ENCODE peak calls at places on chromosomes 11 and 22, in seven cellular contexts. J is brain microvascular endothelial cell, G is fibroblast of lung, A is neural progenitor cell, L is IMR-90, Y is BJ, H is cardiac fibroblast. V is an unnamed sample.

GRCh38 chr22:49914256-49914655 is 4.0 kb downstream of the ALG12 start:
- DNase-seq in J (no peak), G (no peak), A (no peak), L (no peak), Y (no peak), H (no peak), V (no peak)

GRCh38 chr11:18770479-18771125 is 21.0 kb downstream of the PTPN5 start:
- DNase-seq in J (no peak), G (no peak), A (no peak), L (no peak), Y (no peak), H (no peak), V (no peak)

GRCh38 chr22:31652911-31653684 is 8.9 kb downstream of the PISD start:
- DNase-seq in J (no peak), G (no peak), A (no peak), L (no peak), Y (no peak), H (no peak), V (no peak)

GRCh38 chr11:78812513-78813293 is 238.0 kb upstream of the NARS2 start:
- DNase-seq in J (no peak), G (peak), A (peak), L (peak), Y (no peak), H (no peak), V (no peak)

GRCh38 chr22:44304906-44305305 is 7.8 kb downstream of the SHISAL1 start:
- DNase-seq in J (no peak), G (no peak), A (no peak), L (no peak), Y (no peak), H (no peak), V (no peak)

GRCh38 chr22:29339381-29340235 is 24.1 kb upstream of the RASL10A start:
- DNase-seq in J (no peak), G (no peak), A (no peak), L (no peak), Y (no peak), H (no peak), V (no peak)

GRCh38 chr22:18056802-18057474 is 20.9 kb upstream of the PEX26 start:
- DNase-seq in J (no peak), G (no peak), A (no peak), L (no peak), Y (no peak), H (no peak), V (no peak)

GRCh38 chr11:93238956-93239355 is 41.2 kb upstream of the SLC36A4 start:
- DNase-seq in J (no peak), G (no peak), A (no peak), L (no peak), Y (no peak), H (no peak), V (no peak)

GRCh38 chr22:49197986-49198704 is 629.5 kb downstream of the BRD1 start:
- DNase-seq in J (no peak), G (no peak), A (no peak), L (no peak), Y (no peak), H (no peak), V (no peak)

GRCh38 chr11:117998201-117998579 is 12.0 kb downstream of the IL10RA start:
- DNase-seq in J (no peak), G (no peak), A (no peak), L (no peak), Y (no peak), H (no peak), V (no peak)

GRCh38 chr11:126716456-126717083 is 284.0 kb downstream of the KIRREL3 start:
- DNase-seq in J (peak), G (peak), A (peak), L (peak), Y (no peak), H (peak), V (no peak)

GRCh38 chr11:12167098-12167999 is 57.0 kb downstream of the MICAL2 start:
- DNase-seq in J (peak), G (peak), A (no peak), L (peak), Y (peak), H (peak), V (no peak)

GRCh38 chr22:44815099-44816070 is 63.0 kb downstream of the ARHGAP8 start:
- DNase-seq in J (no peak), G (no peak), A (no peak), L (no peak), Y (no peak), H (no peak), V (no peak)

GRCh38 chr22:42152661-42153270 is 22.2 kb upstream of the CYP2D6 start:
- DNase-seq in J (no peak), G (no peak), A (no peak), L (no peak), Y (no peak), H (no peak), V (no peak)

GRCh38 chr22:47209077-47209514 is 446.6 kb downstream of the TBC1D22A start:
- DNase-seq in J (no peak), G (peak), A (no peak), L (peak), Y (no peak), H (no peak), V (no peak)

GRCh38 chr22:49998718-49999062 is 13.9 kb downstream of the IL17REL start:
- DNase-seq in J (no peak), G (no peak), A (no peak), L (no peak), Y (no peak), H (no peak), V (no peak)

GRCh38 chr11:70712471-70712870 is 314.1 kb downstream of the CTTN start:
- DNase-seq in J (no peak), G (no peak), A (peak), L (no peak), Y (no peak), H (no peak), V (no peak)

GRCh38 chr11:117597083-117597482 is 199.9 kb downstream of the DSCAML1 start:
- DNase-seq in J (peak), G (peak), A (peak), L (peak), Y (no peak), H (peak), V (no peak)

GRCh38 chr11:77106759-77107158 is 4.1 kb downstream of the OMP start:
- DNase-seq in J (no peak), G (no peak), A (no peak), L (no peak), Y (no peak), H (no peak), V (no peak)

GRCh38 chr11:87281496-87281895 is 243.8 kb downstream of the TMEM135 start:
- DNase-seq in J (peak), G (peak), A (no peak), L (peak), Y (no peak), H (peak), V (peak)

GRCh38 chr11:95149659-95150294 is 60.1 kb downstream of the ENDOD1 start:
- DNase-seq in J (no peak), G (no peak), A (peak), L (no peak), Y (no peak), H (no peak), V (no peak)

GRCh38 chr11:13098067-13098466 is 89.0 kb downstream of the RASSF10 start:
- DNase-seq in J (no peak), G (no peak), A (peak), L (no peak), Y (no peak), H (no peak), V (no peak)

GRCh38 chr22:29987143-29987542 is 93.1 kb upstream of the HORMAD2 start:
- DNase-seq in J (no peak), G (no peak), A (no peak), L (no peak), Y (no peak), H (no peak), V (no peak)

GRCh38 chr11:47288066-47288465 is 18.1 kb downstream of the MADD start:
- DNase-seq in J (no peak), G (no peak), A (no peak), L (no peak), Y (no peak), H (no peak), V (no peak)

GRCh38 chr11:68950268-68950667 is 30.5 kb downstream of the MRGPRD start:
- DNase-seq in J (no peak), G (peak), A (peak), L (no peak), Y (no peak), H (peak), V (no peak)

GRCh38 chr22:25364281-25364680 is 144.8 kb downstream of the CRYBB2 start:
- DNase-seq in J (no peak), G (no peak), A (no peak), L (no peak), Y (no peak), H (no peak), V (no peak)

GRCh38 chr22:26852176-26852575 is 194.8 kb downstream of the MIAT start:
- DNase-seq in J (no peak), G (no peak), A (peak), L (no peak), Y (no peak), H (no peak), V (no peak)

GRCh38 chr11:20160425-20161229 is at the start of gene DBX1:
- DNase-seq in J (no peak), G (no peak), A (peak), L (no peak), Y (no peak), H (no peak), V (no peak)
- H3K4me3 ChIP-seq in J (no peak), G (no peak), A (peak), L (no peak), Y (no peak), H (no peak), V (no peak)

DNA sequence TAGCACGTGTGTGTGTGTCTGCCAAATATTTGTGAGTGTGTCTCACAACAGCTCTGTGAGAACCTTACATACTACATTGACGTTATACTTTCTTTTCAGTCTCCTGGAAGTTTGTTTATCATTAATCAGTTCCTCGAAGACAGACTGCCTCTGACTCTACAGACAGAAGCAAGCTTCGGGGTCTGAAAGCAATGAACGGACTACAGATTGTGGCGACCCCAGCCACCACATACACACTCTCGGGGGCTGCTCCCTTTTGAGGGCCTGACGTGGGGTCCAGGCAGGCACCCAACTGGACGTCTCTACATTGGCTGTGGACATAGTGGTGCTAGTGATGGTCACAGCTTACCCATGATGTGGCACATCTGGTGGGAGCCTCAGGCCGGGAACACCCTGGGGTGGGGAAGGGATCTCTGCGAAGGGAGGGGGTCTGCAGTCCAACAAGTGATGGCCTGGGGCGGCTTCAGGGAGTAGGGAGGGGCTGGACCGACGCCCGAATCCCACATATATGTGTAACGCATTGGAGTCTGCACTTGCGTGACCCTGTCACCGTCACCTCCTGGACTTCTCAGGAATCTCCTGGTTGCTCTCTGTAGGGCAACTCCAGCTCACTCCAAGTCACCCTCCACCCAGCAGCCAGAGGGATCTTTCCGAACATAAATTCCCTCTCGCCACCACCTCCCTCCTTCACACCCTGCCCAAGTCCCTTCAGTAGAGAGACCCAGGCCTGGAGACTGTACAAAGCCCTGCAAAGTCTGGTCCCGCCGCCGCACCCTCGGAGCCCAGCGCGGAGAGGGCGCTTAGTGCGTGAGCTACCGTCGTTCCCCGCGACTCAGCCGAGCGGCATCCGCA is 30.4 kb upstream of the TRIM29 start:
- DNase-seq in J (no peak), G (peak), A (no peak), L (peak), Y (no peak), H (no peak), V (no peak)
- TF ChIP-seq CTCF in J (no peak), G (no peak), A (no peak), L (no peak), Y (no peak), H (no peak), V (no peak)

GRCh38 chr11:60124802-60125432 is 36.5 kb downstream of the MS4A2 start:
- DNase-seq in J (no peak), G (no peak), A (no peak), L (no peak), Y (no peak), H (no peak), V (no peak)
- H3K4me3 ChIP-seq in J (no peak), G (no peak), A (no peak), L (no peak), Y (no peak), H (no peak), V (no peak)

GRCh38 chr22:35140879-35141745 is 75.2 kb downstream of the ISX start:
- DNase-seq in J (no peak), G (no peak), A (peak), L (no peak), Y (no peak), H (no peak), V (no peak)
- TF ChIP-seq CTCF in J (no peak), G (no peak), A (peak), L (no peak), Y (no peak), H (no peak), V (no peak)

GRCh38 chr11:106691807-106692365 is 326.4 kb downstream of the GUCY1A2 start:
- DNase-seq in J (peak), G (peak), A (no peak), L (peak), Y (no peak), H (peak), V (no peak)

GRCh38 chr11:106697058-106697457 is 321.2 kb downstream of the GUCY1A2 start:
- DNase-seq in J (peak), G (peak), A (no peak), L (peak), Y (peak), H (peak), V (peak)

GRCh38 chr11:106694501-106694900 is 323.8 kb downstream of the GUCY1A2 start:
- DNase-seq in J (no peak), G (no peak), A (no peak), L (no peak), Y (no peak), H (no peak), V (no peak)

GRCh38 chr11:106690923-106691322 is 327.4 kb downstream of the GUCY1A2 start:
- DNase-seq in J (no peak), G (no peak), A (no peak), L (no peak), Y (no peak), H (no peak), V (no peak)

GRCh38 chr11:106695506-106695905 is 322.8 kb downstream of the GUCY1A2 start:
- DNase-seq in J (peak), G (peak), A (no peak), L (peak), Y (no peak), H (peak), V (peak)
- H3K4me3 ChIP-seq in J (no peak), G (no peak), A (no peak), L (no peak), Y (no peak), H (no peak), V (no peak)

DNA sequence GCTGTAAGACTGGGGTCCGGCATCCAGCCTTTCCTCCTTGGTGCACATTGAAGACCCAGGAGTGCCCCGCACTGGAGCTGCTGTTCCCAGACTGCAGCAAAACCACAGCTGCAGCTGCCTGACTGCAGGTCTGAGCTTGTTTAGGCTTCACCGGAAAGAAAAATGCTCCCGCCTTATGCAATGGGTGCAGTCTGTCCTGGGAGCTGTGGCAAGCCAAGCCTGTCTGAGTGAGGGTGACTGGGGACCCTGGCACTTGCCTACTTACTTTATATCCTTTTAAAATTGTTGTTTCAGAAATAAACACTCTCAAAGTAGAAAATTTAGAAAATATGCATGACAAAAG is 23.3 kb upstream of the CD44 start:
- DNase-seq in J (no peak), G (no peak), A (no peak), L (no peak), Y (no peak), H (peak), V (no peak)
- TF ChIP-seq CTCF in J (no peak), G (no peak), A (no peak), L (no peak), Y (no peak), H (no peak), V (no peak)

GRCh38 chr11:2688381-2689231 is 11.2 kb downstream of the KCNQ1OT1 start:
- DNase-seq in J (no peak), G (no peak), A (no peak), L (no peak), Y (no peak), H (no peak), V (no peak)
- H3K4me3 ChIP-seq in J (no peak), G (no peak), A (no peak), L (no peak), Y (no peak), H (no peak), V (no peak)